ENCODE peak calls at places on chromosomes 5 and 9, in four cellular contexts. One of them, this sample, is unnamed.

GRCh38 chr9:27426717-27427645 is 97.1 kb upstream of the IFNK start:
- DNase-seq in GM12878: no peak
- DNase-seq in K562: no peak
- DNase-seq in HepG2: no peak
- DNase-seq in this sample: no peak

GRCh38 chr9:105976257-105976656 is 281.9 kb downstream of the TMEM38B start:
- DNase-seq in GM12878: no peak
- DNase-seq in K562: no peak
- DNase-seq in HepG2: no peak
- DNase-seq in this sample: no peak

GRCh38 chr5:42591026-42591425 is 165.6 kb upstream of the CCDC152 start:
- DNase-seq in GM12878: no peak
- DNase-seq in K562: no peak
- DNase-seq in HepG2: no peak
- DNase-seq in this sample: no peak

GRCh38 chr9:92977279-92977678 is 30.0 kb downstream of the FGD3 start:
- DNase-seq in K562: no peak
- DNase-seq in HepG2: no peak
- DNase-seq in GM12878: no peak
- DNase-seq in this sample: no peak

GRCh38 chr5:167208911-167209310 is 1082.5 kb upstream of the WWC1 start:
- DNase-seq in GM12878: no peak
- DNase-seq in HepG2: no peak
- DNase-seq in K562: no peak
- DNase-seq in this sample: no peak

GRCh38 chr5:139795074-139796001 is at the start of gene PSD2:
- DNase-seq in GM12878: no peak
- DNase-seq in K562: peak; percentile 81
- DNase-seq in HepG2: no peak
- DNase-seq in this sample: peak; percentile 63

GRCh38 chr9:105270711-105271110 is 26.3 kb downstream of the SLC44A1 start:
- DNase-seq in K562: no peak
- DNase-seq in GM12878: no peak
- DNase-seq in HepG2: no peak
- DNase-seq in this sample: no peak

GRCh38 chr5:45454114-45454513 is 242.1 kb downstream of the HCN1 start:
- DNase-seq in HepG2: no peak
- DNase-seq in K562: no peak
- DNase-seq in GM12878: no peak
- DNase-seq in this sample: peak; percentile 2

GRCh38 chr5:179870403-179870903 is 11.8 kb upstream of the MRNIP start:
- DNase-seq in K562: peak; percentile 82
- DNase-seq in GM12878: no peak
- DNase-seq in HepG2: peak; percentile 29
- DNase-seq in this sample: peak; percentile 73

GRCh38 chr9:131276107-131276888 is at the start of gene FAM78A:
- DNase-seq in K562: no peak
- DNase-seq in GM12878: no peak
- DNase-seq in HepG2: no peak
- DNase-seq in this sample: peak; percentile 32

GRCh38 chr9:131276891-131277672 is 772 bp upstream of the FAM78A start:
- DNase-seq in HepG2: no peak
- DNase-seq in GM12878: no peak
- DNase-seq in K562: peak; percentile 99
- DNase-seq in this sample: no peak

GRCh38 chr9:131279196-131279926 is 3.1 kb upstream of the FAM78A start:
- DNase-seq in GM12878: no peak
- DNase-seq in HepG2: no peak
- DNase-seq in K562: peak; percentile 65
- DNase-seq in this sample: no peak

GRCh38 chr9:131278421-131279111 is 2.3 kb upstream of the FAM78A start:
- DNase-seq in GM12878: no peak
- DNase-seq in K562: peak; percentile 70
- DNase-seq in HepG2: no peak
- DNase-seq in this sample: no peak

DNA sequence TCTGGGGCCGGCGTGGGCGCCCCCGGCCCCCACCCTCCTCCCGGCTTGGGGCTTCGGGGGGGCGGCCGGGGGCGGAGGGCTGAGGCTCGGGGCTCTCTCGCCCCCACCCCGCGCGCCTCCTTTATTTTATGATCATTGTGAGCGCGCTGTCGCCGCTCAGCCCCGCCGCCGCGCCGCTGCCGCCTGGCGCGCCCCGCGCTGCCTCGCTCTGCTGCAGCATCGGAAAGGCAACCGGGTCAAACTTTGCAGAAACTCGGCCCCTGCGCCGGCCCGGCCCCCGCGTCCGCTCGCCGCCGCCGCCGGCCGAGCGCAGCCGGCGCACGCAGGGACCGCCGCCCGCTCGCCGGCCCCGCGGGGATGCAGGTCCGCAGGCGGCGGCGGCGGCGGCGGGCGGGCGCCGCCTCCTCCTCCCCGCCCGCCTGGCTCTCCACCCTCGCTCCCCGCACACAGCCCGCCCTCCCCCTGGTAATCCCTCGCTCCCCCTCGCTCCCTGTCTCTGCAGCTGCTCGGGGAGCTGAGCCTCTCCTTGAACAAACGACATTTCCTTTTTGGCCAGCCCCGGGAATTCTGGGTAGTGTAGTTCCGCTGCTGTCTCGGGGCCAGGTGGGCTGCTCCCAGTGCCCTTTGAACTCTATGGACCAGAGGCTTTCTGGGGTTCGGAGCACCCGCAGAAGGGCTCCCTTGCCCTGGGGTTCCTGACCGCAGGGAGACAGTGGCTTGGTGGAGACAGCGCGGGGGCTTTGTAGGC is 1.5 kb upstream of the FAM78A start:
- DNase-seq in HepG2: peak; percentile 43
- DNase-seq in GM12878: no peak
- DNase-seq in K562: peak; percentile 100
- DNase-seq in this sample: peak; percentile 93
- TF ChIP-seq FOXM1 in HepG2: no peak
- TF ChIP-seq FOXM1 in GM12878: no peak
- TF ChIP-seq FOXM1 in K562: no peak
- TF ChIP-seq FOXM1 in this sample: no peak

GRCh38 chr9:78030553-78031270 is 899 bp downstream of the GNAQ start:
- DNase-seq in HepG2: no peak
- DNase-seq in GM12878: no peak
- DNase-seq in K562: peak; percentile 43
- DNase-seq in this sample: peak; percentile 50
- TF ChIP-seq TARDBP in HepG2: no peak
- TF ChIP-seq TARDBP in GM12878: no peak
- TF ChIP-seq TARDBP in K562: no peak
- TF ChIP-seq TARDBP in this sample: no peak

DNA sequence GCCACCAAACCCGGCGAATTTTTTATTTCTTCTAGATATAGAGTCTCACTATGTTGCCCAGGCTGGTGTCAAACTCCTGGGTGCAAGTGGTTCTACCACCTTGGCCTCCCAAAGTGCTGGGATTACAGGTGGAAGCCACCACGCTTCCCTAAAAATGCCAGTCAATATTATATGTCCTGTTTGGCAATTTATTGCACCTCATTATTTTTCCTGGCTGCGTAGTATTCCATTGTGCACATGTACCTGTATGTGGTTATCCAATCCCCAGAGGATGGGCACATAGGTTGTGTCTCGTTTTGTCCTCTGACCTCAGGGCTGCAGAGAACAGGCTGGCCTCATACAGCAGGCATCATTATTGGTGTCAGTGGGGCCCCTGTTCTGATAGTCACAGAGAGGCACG is 181.7 kb downstream of the C9orf50 start:
- DNase-seq in K562: no peak
- DNase-seq in HepG2: no peak
- DNase-seq in GM12878: no peak
- DNase-seq in this sample: no peak
- TF ChIP-seq FOXM1 in K562: no peak
- TF ChIP-seq FOXM1 in HepG2: no peak
- TF ChIP-seq FOXM1 in GM12878: no peak
- TF ChIP-seq FOXM1 in this sample: no peak

GRCh38 chr9:98808411-98808815 is 943 bp downstream of the GALNT12 start:
- DNase-seq in K562: peak; percentile 64
- DNase-seq in HepG2: no peak
- DNase-seq in GM12878: no peak
- DNase-seq in this sample: no peak
- TF ChIP-seq TARDBP in K562: no peak
- TF ChIP-seq TARDBP in HepG2: no peak
- TF ChIP-seq TARDBP in GM12878: no peak
- TF ChIP-seq TARDBP in this sample: no peak

GRCh38 chr5:132561601-132562000 is 4.8 kb downstream of the RAD50 start:
- DNase-seq in HepG2: no peak
- DNase-seq in GM12878: no peak
- DNase-seq in K562: no peak
- DNase-seq in this sample: no peak
- TF ChIP-seq FOXM1 in HepG2: no peak
- TF ChIP-seq FOXM1 in GM12878: no peak
- TF ChIP-seq FOXM1 in K562: no peak
- TF ChIP-seq FOXM1 in this sample: no peak

This sample was measured in HEK293T.